ENCODE peak calls at places on chromosomes 5 and 9, in six cellular contexts. G is smooth muscle cell of the brain vasculature; O is CD8-positive, alpha-beta memory T cell; A is OCI-M1; M is iPS DF 6.9; V is Right ventricle myocardium inferior. U is an unnamed sample.

GRCh38 chr5:180090769-180091546 is 19.4 kb upstream of the RNF130 start:
- DNase-seq in G (no peak), V (no peak), A (peak), O (no peak), M (no peak), U (no peak)

GRCh38 chr5:60810036-60810435 is 34.0 kb downstream of the ELOVL7 start:
- DNase-seq in G (no peak), M (no peak), A (peak), O (no peak), V (no peak), U (no peak)

GRCh38 chr9:114459464-114459863 is 45.8 kb downstream of the WHRN start:
- DNase-seq in G (no peak), O (no peak), V (no peak), M (no peak), A (no peak), U (no peak)

GRCh38 chr9:135278586-135278985 is 191.1 kb downstream of the OLFM1 start:
- DNase-seq in V (no peak), M (no peak), O (no peak), G (no peak), A (no peak), U (no peak)

GRCh38 chr5:156764149-156764548 is 85.9 kb upstream of the PPP1R2B start:
- DNase-seq in V (no peak), G (no peak), A (peak), M (no peak), O (no peak), U (no peak)

GRCh38 chr9:109320338-109320733 is 523 bp downstream of the EPB41L4B start:
- DNase-seq in V (peak), A (no peak), O (no peak), G (no peak), M (no peak), U (no peak)

GRCh38 chr9:137167752-137168574 is 1.9 kb downstream of the LRRC26 start:
- DNase-seq in G (no peak), O (no peak), M (no peak), V (no peak), A (peak), U (no peak)

GRCh38 chr5:72121753-72122445 is 14.6 kb downstream of the MAP1B start:
- DNase-seq in A (no peak), M (no peak), G (no peak), V (no peak), O (no peak), U (no peak)

GRCh38 chr9:74309654-74310053 is 187.5 kb upstream of the RORB start:
- DNase-seq in V (no peak), A (no peak), O (no peak), G (no peak), M (no peak), U (no peak)

GRCh38 chr5:171520300-171521170 is 101.1 kb downstream of the FGF18 start:
- DNase-seq in G (no peak), V (peak), M (no peak), O (no peak), A (no peak), U (no peak)

GRCh38 chr9:123312306-123312877 is 43.6 kb upstream of the CRB2 start:
- DNase-seq in M (no peak), G (no peak), A (no peak), O (no peak), V (peak), U (no peak)

GRCh38 chr9:20573023-20573422 is 49.3 kb downstream of the MLLT3 start:
- DNase-seq in O (no peak), V (no peak), M (no peak), A (no peak), G (no peak), U (no peak)

GRCh38 chr9:36895744-36896260 is 138.3 kb downstream of the PAX5 start:
- DNase-seq in V (no peak), O (no peak), A (no peak), G (no peak), M (no peak), U (no peak)

GRCh38 chr9:129258823-129259301 is 80.8 kb upstream of the IER5L start:
- DNase-seq in O (no peak), G (no peak), A (no peak), M (no peak), V (peak), U (no peak)

GRCh38 chr9:19161257-19162025 is 34.1 kb upstream of the PLIN2 start:
- DNase-seq in A (peak), V (no peak), G (no peak), M (no peak), O (peak), U (peak)

U was measured in T-helper 22 cell.